ENCODE peak calls at places on chromosomes 7 and 10, in seven cellular contexts. G, Q, H, J, K, D and B are unnamed samples.

GRCh38 chr7:143148050-143148449 is 16.2 kb downstream of the PIP start:
- DNase-seq in J (no peak), H (no peak), D (no peak), G (no peak), K (no peak), Q (no peak), B (no peak)

GRCh38 chr10:12719365-12719764 is 282.1 kb downstream of the CCDC3 start:
- DNase-seq in D (no peak), J (no peak), G (no peak), H (no peak), Q (peak; percentile 35), K (no peak), B (no peak)

GRCh38 chr10:127756264-127756663 is 19.3 kb downstream of the FOXI2 start:
- DNase-seq in H (no peak), G (no peak), D (no peak), K (no peak), J (no peak), Q (no peak), B (no peak)

GRCh38 chr7:132520591-132520990 is 55.7 kb downstream of the PLXNA4 start:
- DNase-seq in Q (no peak), H (no peak), J (no peak), D (no peak), G (no peak), K (no peak), B (no peak)

GRCh38 chr10:124003070-124003419 is 90.4 kb downstream of the CHST15 start:
- DNase-seq in H (no peak), Q (no peak), K (no peak), G (no peak), D (no peak), J (no peak), B (no peak)

GRCh38 chr10:126478600-126478999 is 90.3 kb upstream of the ADAM12 start:
- DNase-seq in G (no peak), J (no peak), D (no peak), H (no peak), K (no peak), Q (no peak), B (no peak)

GRCh38 chr7:64574481-64575159 is 11.7 kb upstream of the ZNF680 start:
- DNase-seq in D (peak; percentile 62), H (no peak), J (no peak), G (peak; percentile 63), K (peak; percentile 93), Q (peak; percentile 69), B (no peak)

GRCh38 chr7:104363355-104363754 is 35.0 kb downstream of the LHFPL3 start:
- DNase-seq in H (no peak), J (no peak), K (no peak), D (no peak), G (no peak), Q (no peak), B (no peak)

GRCh38 chr10:112507988-112508387 is 61.0 kb downstream of the VTI1A start:
- DNase-seq in J (no peak), G (no peak), Q (no peak), K (no peak), H (no peak), D (no peak), B (no peak)

GRCh38 chr10:118272090-118272775 is 69.9 kb downstream of the FAM204A start:
- DNase-seq in D (no peak), H (no peak), J (no peak), K (no peak), G (no peak), Q (peak; percentile 9), B (no peak)

GRCh38 chr10:115941247-115941840 is 331.7 kb downstream of the GFRA1 start:
- DNase-seq in K (no peak), Q (no peak), J (no peak), H (no peak), G (no peak), D (no peak), B (no peak)

GRCh38 chr7:23093546-23093945 is 12.0 kb upstream of the KLHL7 start:
- DNase-seq in K (no peak), Q (peak; percentile 86), D (no peak), H (no peak), G (peak; percentile 43), J (no peak), B (peak; percentile 45)

GRCh38 chr7:87420173-87420572 is 55.3 kb downstream of the ABCB4 start:
- DNase-seq in G (no peak), D (no peak), J (no peak), Q (no peak), K (no peak), H (no peak), B (no peak)

GRCh38 chr7:143299840-143300239 is 11.7 kb downstream of the CASP2 start:
- DNase-seq in H (no peak), D (peak; percentile 24), G (no peak), Q (peak; percentile 20), J (no peak), K (peak; percentile 72), B (no peak)

GRCh38 chr10:29370092-29370611 is 81.3 kb downstream of the LYZL1 start:
- DNase-seq in K (no peak), D (no peak), Q (peak; percentile 32), H (no peak), G (no peak), J (no peak), B (no peak)

GRCh38 chr7:33128990-33129805 is at the start of gene BBS9:
- DNase-seq in J (peak; percentile 92), Q (peak; percentile 95), G (peak; percentile 96), D (peak; percentile 95), K (peak; percentile 100), H (peak; percentile 96), B (peak; percentile 46)
- TF ChIP-seq CTCF in J (no peak), Q (no peak), G (peak; percentile 12), D (no peak), K (peak; percentile 28), H (no peak), B (no peak)

DNA sequence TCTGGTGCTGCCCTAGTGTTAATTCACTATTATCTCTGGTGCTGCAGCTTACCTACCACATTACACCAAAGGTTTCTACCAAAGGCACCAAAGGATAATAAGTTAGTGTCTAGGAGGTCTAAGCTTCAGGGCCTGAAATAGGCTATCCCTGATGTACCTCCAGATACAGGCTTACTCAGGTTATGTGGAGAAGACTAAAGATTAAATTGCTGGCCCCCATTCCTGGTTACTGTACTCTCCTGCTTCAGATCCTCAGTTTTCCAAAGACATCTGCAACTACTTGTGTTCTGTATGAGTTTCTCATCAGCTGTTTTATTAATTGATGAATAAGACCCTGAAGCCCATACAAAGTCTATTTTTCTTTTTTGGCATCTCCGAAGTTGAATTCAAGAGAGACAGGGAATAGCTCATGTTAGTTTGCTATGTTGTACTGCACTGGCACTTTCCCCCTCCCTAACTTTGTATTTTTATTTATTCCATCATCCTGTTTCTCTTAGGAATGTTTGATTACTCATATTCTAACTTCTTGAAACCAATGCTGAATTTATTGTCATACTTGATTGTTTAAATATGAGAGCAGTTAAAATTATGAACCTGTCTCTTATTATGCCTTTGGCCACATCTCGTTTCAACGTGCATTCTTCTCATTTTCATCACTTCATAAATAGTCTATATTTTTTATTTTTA is 85.9 kb downstream of the PON1 start:
- DNase-seq in G (no peak), D (no peak), H (no peak), J (no peak), Q (no peak), K (no peak), B (no peak)
- H3K4me3 ChIP-seq in G (no peak overlapping the region), D (no peak overlapping the region), H (no peak overlapping the region), J (no peak overlapping the region), Q (no peak overlapping the region), K (peak overlapping the region; percentile 23), B (no peak overlapping the region)

GRCh38 chr7:74623135-74623534 is 34.4 kb upstream of the GTF2I start:
- DNase-seq in K (no peak), H (no peak), J (no peak), D (no peak), Q (no peak), G (no peak), B (no peak)

GRCh38 chr7:74622228-74622749 is 35.2 kb upstream of the GTF2I start:
- DNase-seq in Q (no peak), H (no peak), K (no peak), J (no peak), G (no peak), D (no peak), B (no peak)

GRCh38 chr7:74615933-74616780 is 41.4 kb upstream of the GTF2I start:
- DNase-seq in G (no peak), D (no peak), Q (no peak), J (no peak), K (no peak), H (no peak), B (no peak)

DNA sequence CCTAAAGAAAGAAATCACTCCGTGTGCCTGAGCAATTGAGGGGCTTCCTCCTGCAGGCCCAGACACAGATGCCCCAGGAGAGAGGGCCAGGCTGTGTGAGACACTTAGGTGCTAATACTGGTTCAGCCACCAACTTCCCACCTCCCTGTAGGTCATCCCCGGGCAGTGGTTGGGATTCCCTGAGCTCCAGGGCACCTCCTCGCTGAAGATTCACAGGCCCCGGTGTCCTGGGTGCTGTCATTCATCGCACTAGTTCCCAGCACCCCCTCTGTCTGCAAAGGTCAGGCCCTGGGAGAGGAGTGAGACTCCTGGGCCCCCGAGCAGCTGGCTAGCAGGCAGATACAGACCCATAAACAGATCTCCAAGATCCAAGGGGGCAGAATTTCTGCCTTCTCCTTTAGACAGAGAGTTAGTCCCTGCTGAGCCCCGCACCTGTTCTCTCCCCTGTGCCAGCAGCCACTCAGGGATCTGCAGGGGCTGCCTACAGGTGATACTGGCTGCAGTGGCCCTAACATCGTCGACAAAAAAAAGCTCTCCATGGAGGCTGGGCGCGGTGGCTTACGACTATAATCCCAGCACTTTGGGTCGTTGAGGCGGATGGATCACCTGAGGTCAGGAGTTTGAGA is 38.2 kb upstream of the GTF2I start:
- DNase-seq in G (no peak), D (no peak), Q (no peak), K (no peak), H (no peak), J (no peak), B (no peak)
- TF ChIP-seq CTCF in G (no peak), D (no peak), Q (no peak), K (no peak), H (no peak), J (no peak), B (no peak)

GRCh38 chr7:112104153-112104552 is 102.0 kb downstream of the DOCK4 start:
- DNase-seq in H (no peak), D (no peak), G (no peak), K (no peak), J (no peak), Q (peak; percentile 36), B (no peak)

GRCh38 chr7:112097524-112097923 is 108.7 kb downstream of the DOCK4 start:
- DNase-seq in G (no peak), J (no peak), Q (no peak), H (no peak), D (no peak), K (no peak), B (no peak)

GRCh38 chr7:112101083-112101846 is 104.9 kb downstream of the DOCK4 start:
- DNase-seq in H (no peak), D (no peak), J (no peak), Q (no peak), G (no peak), K (no peak), B (no peak)

GRCh38 chr7:112105584-112106540 is 100.3 kb downstream of the DOCK4 start:
- DNase-seq in G (no peak), D (no peak), H (no peak), K (no peak), J (no peak), Q (no peak), B (no peak)

DNA sequence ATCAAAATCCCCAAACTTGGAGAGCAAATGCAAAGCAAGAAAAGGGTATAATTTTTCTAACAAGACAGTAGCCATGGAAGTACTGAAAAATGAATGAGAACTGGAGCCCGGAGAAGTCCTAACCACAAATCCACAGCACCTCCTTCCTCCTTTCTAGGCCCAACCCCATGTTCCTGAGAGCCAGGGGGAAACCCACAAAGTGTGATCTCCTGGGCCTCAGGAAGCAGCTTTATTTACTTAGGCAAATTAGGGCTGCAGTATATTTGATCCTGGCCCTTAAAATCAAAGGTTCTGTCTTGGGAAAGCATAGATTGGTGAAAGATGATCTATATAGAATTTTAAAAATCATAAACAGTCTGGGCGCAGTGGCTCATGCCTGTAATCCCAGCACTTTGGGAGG is 103.0 kb downstream of the DOCK4 start:
- DNase-seq in J (no peak), D (no peak), Q (peak; percentile 89), G (peak; percentile 73), K (no peak), H (no peak), B (no peak)
- H3K4me3 ChIP-seq in J (no peak overlapping the region), D (no peak overlapping the region), Q (no peak overlapping the region), G (no peak overlapping the region), K (no peak overlapping the region), H (no peak overlapping the region), B (no peak overlapping the region)